ENCODE peak calls at places on chromosomes 6 and 20, in eight cellular contexts. K, E, N, I, Z, V, A and X are unnamed samples.

GRCh38 chr6:151417477-151417876 is 26.1 kb upstream of the ZBTB2 start:
- DNase-seq in K (no peak), E (no peak), N (no peak), I (no peak), Z (no peak), V (no peak), A (no peak), X (no peak)

GRCh38 chr6:1144842-1145755 is 166.8 kb upstream of the FOXQ1 start:
- DNase-seq in K (no peak), E (no peak), N (no peak), I (no peak), Z (no peak), V (no peak), A (no peak), X (no peak)

GRCh38 chr6:38131527-38131965 is 312.0 kb downstream of the ZFAND3 start:
- DNase-seq in K (no peak), E (no peak), N (no peak), I (no peak), Z (peak), V (no peak), A (peak), X (no peak)

GRCh38 chr6:20447157-20447556 is 45.5 kb downstream of the E2F3 start:
- DNase-seq in K (no peak), E (no peak), N (peak), I (no peak), Z (no peak), V (no peak), A (no peak), X (no peak)

GRCh38 chr6:108002365-108003221 is 44.6 kb upstream of the SEC63 start:
- DNase-seq in K (peak), E (no peak), N (peak), I (no peak), Z (peak), V (no peak), A (no peak), X (no peak)

GRCh38 chr20:35121186-35121585 is 25.9 kb downstream of the EDEM2 start:
- DNase-seq in K (peak), E (no peak), N (no peak), I (no peak), Z (no peak), V (no peak), A (no peak), X (no peak)

GRCh38 chr6:52489881-52490280 is 69.7 kb downstream of the EFHC1 start:
- DNase-seq in K (no peak), E (no peak), N (no peak), I (no peak), Z (no peak), V (no peak), A (no peak), X (no peak)

GRCh38 chr6:121608270-121608669 is 172.8 kb downstream of the GJA1 start:
- DNase-seq in K (no peak), E (no peak), N (no peak), I (no peak), Z (no peak), V (no peak), A (no peak), X (no peak)

GRCh38 chr6:87808005-87808757 is 106.1 kb upstream of the AKIRIN2 start:
- DNase-seq in K (no peak), E (no peak), N (no peak), I (no peak), Z (peak), V (no peak), A (no peak), X (no peak)

GRCh38 chr6:13273202-13273930 is 55.0 kb downstream of the TBC1D7 start:
- DNase-seq in K (no peak), E (no peak), N (no peak), I (no peak), Z (no peak), V (no peak), A (no peak), X (no peak)

GRCh38 chr20:35561671-35562070 is 19.8 kb downstream of the ERGIC3 start:
- DNase-seq in K (no peak), E (no peak), N (peak), I (no peak), Z (no peak), V (no peak), A (no peak), X (no peak)

GRCh38 chr20:51862796-51863195 is 60.5 kb upstream of the SALL4 start:
- DNase-seq in K (no peak), E (no peak), N (no peak), I (no peak), Z (no peak), V (no peak), A (no peak), X (no peak)

GRCh38 chr6:77361018-77361417 is 102.3 kb downstream of the HTR1B start:
- DNase-seq in K (no peak), E (no peak), N (no peak), I (no peak), Z (no peak), V (no peak), A (no peak), X (no peak)

GRCh38 chr20:57124346-57124745 is 142.1 kb downstream of the BMP7 start:
- DNase-seq in K (no peak), E (no peak), N (no peak), I (no peak), Z (no peak), V (no peak), A (no peak), X (no peak)

GRCh38 chr6:134303903-134304302 is 14.0 kb downstream of the SGK1 start:
- DNase-seq in K (no peak), E (no peak), N (no peak), I (no peak), Z (no peak), V (no peak), A (no peak), X (no peak)

GRCh38 chr6:119720160-119720559 is 370.6 kb upstream of the MAN1A1 start:
- DNase-seq in K (no peak), E (no peak), N (peak), I (no peak), Z (peak), V (no peak), A (no peak), X (no peak)

GRCh38 chr20:34680586-34680985 is 3.7 kb upstream of the PIGU start:
- DNase-seq in K (no peak), E (no peak), N (no peak), I (no peak), Z (no peak), V (no peak), A (no peak), X (no peak)